ENCODE peak calls at places on chromosomes 3 and 15, in four cellular contexts. W is kidney epithelial cell; Z is effector memory CD8-positive, alpha-beta T cell; G is SK-N-DZ. L is an unnamed sample.

GRCh38 chr15:57784081-57784488 is 77.6 kb downstream of the POLR2M start:
- DNase-seq in Z (no peak), W (no peak), G (no peak), L (peak; percentile 78)

GRCh38 chr3:123038751-123039150 is 11.2 kb upstream of the SEMA5B start:
- DNase-seq in Z (no peak), W (no peak), G (no peak), L (no peak)

GRCh38 chr3:60294181-60294580 is 957.1 kb downstream of the FHIT start:
- DNase-seq in G (peak; percentile 32), Z (no peak), W (peak; percentile 5), L (no peak)

GRCh38 chr3:147404800-147405551 is 1.4 kb downstream of the ZIC4 start:
- DNase-seq in Z (no peak), G (no peak), W (no peak), L (no peak)

GRCh38 chr15:69860921-69861320 is 236.8 kb downstream of the TLE3 start:
- DNase-seq in G (no peak), Z (no peak), W (no peak), L (no peak)

GRCh38 chr3:52557011-52557410 is 20.6 kb downstream of the UQCC5 start:
- DNase-seq in W (no peak), Z (no peak), G (no peak), L (no peak)

GRCh38 chr3:49092948-49093852 is 671 bp downstream of the QRICH1 start:
- DNase-seq in G (peak; percentile 74), Z (peak; percentile 84), W (peak; percentile 28), L (peak; percentile 45)

GRCh38 chr15:25436707-25437106 is 2.1 kb downstream of the UBE3A start:
- DNase-seq in Z (no peak), W (no peak), G (no peak), L (no peak)

GRCh38 chr3:185851046-185851445 is 26.2 kb upstream of the IGF2BP2 start:
- DNase-seq in W (no peak), G (no peak), Z (no peak), L (no peak)

GRCh38 chr3:72255191-72255590 is 470.2 kb upstream of the PROK2 start:
- DNase-seq in G (no peak), Z (no peak), W (no peak), L (no peak)

GRCh38 chr15:47300596-47300995 is 416.7 kb upstream of the SEMA6D start:
- DNase-seq in W (no peak), G (no peak), Z (no peak), L (no peak)

GRCh38 chr3:52277071-52277964 is 1.1 kb downstream of the WDR82 start:
- DNase-seq in G (peak; percentile 49), Z (peak; percentile 68), W (no peak), L (no peak)

GRCh38 chr3:63576826-63577225 is 75.6 kb upstream of the SNTN start:
- DNase-seq in G (no peak), W (no peak), Z (no peak), L (no peak)

GRCh38 chr15:71424765-71425164 is 309.5 kb downstream of the THSD4 start:
- DNase-seq in G (no peak), Z (no peak), W (no peak), L (no peak)

GRCh38 chr15:89659295-89659694 is 4.0 kb upstream of the KIF7 start:
- DNase-seq in G (no peak), Z (no peak), W (no peak), L (no peak)